ENCODE peak calls at places on chromosome 12, in four cellular contexts. A is IMR-90, Y is H9, Q is H1. B is an unnamed sample.

GRCh38 chr12:65696227-65696626 is 128.1 kb upstream of the HMGA2 start:
- DNase-seq in A (peak), Y (no peak), Q (no peak), B (no peak)

GRCh38 chr12:49515266-49515665 is 23.6 kb upstream of the KCNH3 start:
- DNase-seq in A (peak), Y (no peak), Q (no peak), B (no peak)

GRCh38 chr12:32265920-32266319 is 133.4 kb upstream of the FGD4 start:
- DNase-seq in A (no peak), Y (no peak), Q (no peak), B (no peak)

GRCh38 chr12:52519826-52520662 is at the start of gene KRT5:
- DNase-seq in A (no peak), Y (no peak), Q (peak), B (no peak)

GRCh38 chr12:12398026-12398859 is 41.4 kb downstream of the BORCS5 start:
- DNase-seq in A (peak), Y (no peak), Q (no peak), B (no peak)

GRCh38 chr12:38585090-38585489 is 268.5 kb downstream of the ALG10B start:
- DNase-seq in A (no peak), Y (no peak), Q (no peak), B (no peak)

GRCh38 chr12:32240833-32241232 is 134.2 kb downstream of the BICD1 start:
- DNase-seq in A (peak), Y (no peak), Q (no peak), B (no peak)

GRCh38 chr12:95553202-95553943 is 2.1 kb upstream of the USP44 start:
- DNase-seq in A (no peak), Y (no peak), Q (no peak), B (no peak)

GRCh38 chr12:96907681-96908163 is 665 bp downstream of the NEDD1 start:
- DNase-seq in A (peak), Y (peak), Q (peak), B (peak)

GRCh38 chr12:121580959-121581680 is at the start of gene KDM2B:
- DNase-seq in A (peak), Y (peak), Q (peak), B (peak)

GRCh38 chr12:26768611-26769603 is 64.1 kb downstream of the ITPR2 start:
- DNase-seq in A (no peak), Y (no peak), Q (no peak), B (no peak)

GRCh38 chr12:57215668-57216013 is 953 bp upstream of the NXPH4 start:
- DNase-seq in A (peak), Y (no peak), Q (peak), B (peak)

GRCh38 chr12:45268672-45269406 is 52.9 kb downstream of the ANO6 start:
- DNase-seq in A (peak), Y (no peak), Q (no peak), B (peak)

GRCh38 chr12:73612571-73612970 is 925.1 kb upstream of the ATXN7L3B start:
- DNase-seq in A (no peak), Y (no peak), Q (no peak), B (peak)

GRCh38 chr12:76158518-76159321 is 74.2 kb upstream of the NAP1L1 start:
- DNase-seq in A (peak), Y (peak), Q (peak), B (peak)

GRCh38 chr12:16291032-16291431 is 13.5 kb upstream of the SLC15A5 start:
- DNase-seq in A (no peak), Y (no peak), Q (no peak), B (no peak)

GRCh38 chr12:90170740-90171139 is 462.1 kb upstream of the ATP2B1 start:
- DNase-seq in A (no peak), Y (no peak), Q (no peak), B (no peak)

GRCh38 chr12:90899456-90900182 is 55.4 kb downstream of the CCER1 start:
- DNase-seq in A (peak), Y (no peak), Q (no peak), B (no peak)

GRCh38 chr12:114697246-114697716 is 13.3 kb upstream of the TBX3 start:
- DNase-seq in A (no peak), Y (no peak), Q (no peak), B (no peak)

GRCh38 chr12:126210448-126210847 is 1145.2 kb downstream of the AACS start:
- DNase-seq in A (no peak), Y (no peak), Q (no peak), B (no peak)

GRCh38 chr12:82363990-82364389 is 5.7 kb downstream of the METTL25 start:
- DNase-seq in A (no peak), Y (no peak), Q (no peak), B (no peak)

GRCh38 chr12:108609535-108610335 is 11.9 kb upstream of the TMEM119 start:
- DNase-seq in A (peak), Y (no peak), Q (no peak), B (no peak)

GRCh38 chr12:82361461-82361915 is 3.2 kb downstream of the METTL25 start:
- DNase-seq in A (no peak), Y (peak), Q (no peak), B (no peak)

DNA sequence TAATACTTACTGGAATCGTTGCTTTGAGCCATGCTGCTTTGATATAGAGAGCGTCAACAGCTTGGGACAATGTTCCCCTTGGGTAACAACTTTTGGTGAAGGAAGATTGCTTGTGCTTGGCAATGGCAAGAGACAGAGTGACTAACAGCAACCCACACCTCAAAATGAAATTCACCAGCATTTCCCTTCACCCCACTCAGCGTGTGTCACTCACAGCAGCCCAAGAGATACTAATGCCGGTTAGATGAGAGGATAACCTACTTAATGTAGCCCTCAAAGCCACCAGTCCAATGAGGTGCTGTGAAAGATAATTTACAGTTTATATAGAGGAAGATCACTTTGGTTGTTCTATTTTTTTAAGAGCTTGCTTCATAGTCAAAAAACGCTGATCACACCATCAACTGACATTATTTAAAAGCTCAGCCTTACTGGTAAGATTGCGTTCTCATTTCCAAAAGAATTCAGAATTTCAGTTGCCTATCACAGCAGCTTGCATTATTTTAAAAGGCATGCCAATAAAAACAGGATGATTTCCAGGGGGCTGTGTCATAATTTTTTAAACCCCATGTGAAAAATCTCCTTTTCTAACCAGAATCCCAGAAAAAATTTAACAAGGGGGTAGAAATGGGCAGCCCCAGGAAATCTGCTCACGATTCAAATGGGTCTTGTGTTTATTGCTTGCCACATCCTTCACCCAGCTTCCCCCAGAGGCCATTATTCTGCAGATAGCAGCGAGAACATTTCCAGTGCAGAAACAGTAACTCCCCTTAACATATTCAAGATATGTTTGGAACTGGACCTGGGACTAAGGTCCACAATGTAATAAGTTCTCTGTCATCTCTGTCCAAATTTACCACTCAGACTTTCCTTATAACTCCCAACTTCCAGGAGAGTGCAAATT is at the start of gene IL26:
- DNase-seq in A (no peak), Y (no peak), Q (no peak), B (no peak)
- H3K23ac ChIP-seq in A (no peak), Y (no peak), Q (no peak), B (no peak)

GRCh38 chr12:125079084-125079483 is 13.8 kb downstream of the AACS start:
- DNase-seq in A (no peak), Y (no peak), Q (no peak), B (no peak)

GRCh38 chr12:125081427-125081826 is 16.2 kb downstream of the AACS start:
- DNase-seq in A (no peak), Y (no peak), Q (no peak), B (no peak)

GRCh38 chr12:125076103-125076502 is 10.9 kb downstream of the AACS start:
- DNase-seq in A (no peak), Y (no peak), Q (no peak), B (no peak)

GRCh38 chr12:125083092-125083491 is 17.9 kb downstream of the AACS start:
- DNase-seq in A (no peak), Y (no peak), Q (no peak), B (no peak)

DNA sequence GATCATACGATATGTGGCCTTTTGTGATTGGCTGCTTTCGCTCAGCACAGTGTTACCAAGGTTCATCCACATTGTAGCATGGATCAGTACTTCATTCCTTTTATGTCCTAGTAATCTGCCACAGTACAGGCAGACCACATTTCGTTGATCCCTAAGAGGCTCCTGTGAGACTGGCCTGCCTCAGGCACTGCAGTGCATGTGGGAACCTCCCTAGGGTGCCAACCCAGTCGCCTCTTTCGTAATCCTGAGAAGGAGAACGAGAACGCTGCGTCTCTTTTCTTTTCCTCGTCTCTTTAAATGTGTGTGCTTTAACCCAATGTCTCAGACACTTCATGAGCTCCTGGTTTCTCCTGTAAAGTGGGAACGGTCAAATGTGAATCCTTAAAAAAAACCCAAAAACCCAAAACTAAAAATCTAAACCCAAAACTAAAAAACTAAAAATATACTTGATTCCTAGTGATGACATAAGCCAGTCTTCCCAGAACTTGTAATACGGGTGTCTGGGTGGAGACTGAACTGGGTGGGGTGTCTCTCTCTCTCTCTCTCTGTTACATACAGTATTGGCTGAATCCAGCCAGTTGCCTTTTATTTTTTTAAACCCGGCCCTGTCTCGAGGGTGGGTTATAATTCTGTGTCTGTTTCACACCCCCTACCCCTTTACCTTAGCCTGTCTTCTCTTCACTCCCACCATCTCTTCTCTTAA is 14.9 kb downstream of the AACS start:
- DNase-seq in A (no peak), Y (no peak), Q (no peak), B (no peak)
- H3K56ac ChIP-seq in A (no peak), Y (no peak), Q (no peak), B (no peak)

GRCh38 chr12:46372131-46372851 is at the start of gene SLC38A2:
- DNase-seq in A (peak), Y (peak), Q (no peak), B (peak)
- H3K23ac ChIP-seq in A (peak), Y (no peak), Q (no peak), B (peak)

GRCh38 chr12:1132309-1132708 is 141.3 kb downstream of the ERC1 start:
- DNase-seq in A (no peak), Y (no peak), Q (no peak), B (no peak)
- H3K56ac ChIP-seq in A (no peak), Y (no peak), Q (no peak), B (no peak)

DNA sequence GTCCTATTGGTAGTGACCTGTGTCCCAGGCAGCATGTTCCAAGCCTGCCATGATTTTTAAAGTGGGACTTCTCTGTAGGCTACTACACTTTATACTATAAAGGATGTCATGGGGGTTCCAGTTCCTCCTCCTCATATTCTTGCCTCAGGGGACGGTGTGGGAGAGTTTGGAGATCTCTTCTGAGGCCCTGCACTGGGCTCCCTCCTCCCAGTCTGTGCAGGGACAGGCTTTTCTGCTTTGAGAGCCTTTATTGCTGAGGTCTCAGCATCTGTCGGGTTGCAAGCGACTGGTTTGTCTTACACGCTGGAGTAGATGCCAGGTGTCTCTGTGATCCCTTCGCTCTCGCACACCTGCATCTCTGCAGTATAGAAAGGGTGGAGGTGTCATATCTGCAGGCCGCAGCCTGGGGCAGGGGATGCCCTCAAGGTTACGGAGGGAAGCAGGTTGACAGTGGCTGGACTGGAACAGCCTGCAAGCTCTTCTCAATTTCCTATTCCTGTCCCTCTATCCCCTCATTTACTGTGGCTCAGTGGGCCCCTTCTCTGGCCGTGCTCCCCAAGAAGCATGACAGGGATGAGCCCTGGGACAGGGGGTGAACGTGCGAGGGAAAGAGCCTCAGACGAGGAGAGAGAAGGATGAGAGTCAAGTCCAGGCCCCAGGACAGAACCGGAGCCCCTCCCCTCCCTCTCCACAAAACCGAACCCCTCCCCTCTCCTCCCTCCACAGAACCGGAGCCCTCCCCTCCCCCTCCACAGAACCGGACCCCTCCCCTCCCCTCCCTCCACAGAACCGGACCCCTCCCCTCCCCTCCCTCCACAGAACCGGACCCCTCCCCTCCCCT is 51.3 kb downstream of the SLC6A12 start:
- DNase-seq in A (no peak), Y (peak), Q (no peak), B (no peak)
- H3K23ac ChIP-seq in A (no peak), Y (no peak), Q (no peak), B (no peak)